ENCODE peak calls at places on chromosomes 1 and 21, in seven cellular contexts. L is IMR-90, D is GM12878, P is HepG2, I is HCT116, Y is H1, F is A549. G is an unnamed sample.

GRCh38 chr1:7046314-7046713 is 261.1 kb downstream of the CAMTA1 start:
- DNase-seq in L (peak; percentile 77), D (no peak), P (no peak), I (no peak), Y (peak; percentile 67), F (no peak), G (peak; percentile 87)

GRCh38 chr1:221715321-221716169 is 26.3 kb downstream of the DUSP10 start:
- DNase-seq in L (peak; percentile 77), D (no peak), P (peak; percentile 79), I (no peak), Y (no peak), F (no peak), G (no peak)

GRCh38 chr1:164384262-164384661 is 174.7 kb upstream of the PBX1 start:
- DNase-seq in L (no peak), D (no peak), P (no peak), I (no peak), Y (no peak), F (no peak), G (no peak)

GRCh38 chr1:198726455-198726854 is 87.6 kb downstream of the PTPRC start:
- DNase-seq in L (peak; percentile 88), D (no peak), P (no peak), I (no peak), Y (no peak), F (no peak), G (no peak)

GRCh38 chr1:61950418-61950817 is 208.1 kb downstream of the PATJ start:
- DNase-seq in L (no peak), D (no peak), P (peak; percentile 28), I (no peak), Y (no peak), F (no peak), G (no peak)

GRCh38 chr21:31952828-31953227 is 80.0 kb downstream of the HUNK start:
- DNase-seq in L (no peak), D (no peak), P (no peak), I (no peak), Y (no peak), F (no peak), G (no peak)

GRCh38 chr21:42306366-42307035 is 8.7 kb downstream of the TFF3 start:
- DNase-seq in L (no peak), D (no peak), P (no peak), I (no peak), Y (no peak), F (no peak), G (no peak)

GRCh38 chr1:151716771-151717631 is at the start of gene CELF3:
- DNase-seq in L (no peak), D (no peak), P (no peak), I (no peak), Y (peak; percentile 81), F (no peak), G (peak; percentile 93)

GRCh38 chr1:44485229-44485932 is 80.3 kb downstream of the RNF220 start:
- DNase-seq in L (peak; percentile 79), D (no peak), P (no peak), I (no peak), Y (no peak), F (no peak), G (no peak)

GRCh38 chr1:188590641-188591040 is 1761.9 kb downstream of the PLA2G4A start:
- DNase-seq in L (no peak), D (no peak), P (no peak), I (no peak), Y (no peak), F (no peak), G (no peak)

GRCh38 chr21:45295576-45296365 is 8.1 kb upstream of the POFUT2 start:
- DNase-seq in L (peak; percentile 91), D (no peak), P (no peak), I (no peak), Y (no peak), F (no peak), G (peak; percentile 45)

GRCh38 chr1:206766251-206766856 is 4.2 kb upstream of the IL19 start:
- DNase-seq in L (peak; percentile 93), D (peak; percentile 82), P (peak; percentile 52), I (no peak), Y (no peak), F (no peak), G (no peak)

GRCh38 chr1:221435510-221435909 is 306.4 kb downstream of the DUSP10 start:
- DNase-seq in L (peak; percentile 83), D (no peak), P (peak; percentile 17), I (peak; percentile 46), Y (no peak), F (peak; percentile 36), G (peak; percentile 58)

GRCh38 chr1:5423109-5423508 is 569.1 kb downstream of the NPHP4 start:
- DNase-seq in L (no peak), D (no peak), P (no peak), I (no peak), Y (no peak), F (no peak), G (peak; percentile 89)

GRCh38 chr1:983736-984475 is 2.0 kb upstream of the PERM1 start:
- DNase-seq in L (no peak), D (no peak), P (no peak), I (no peak), Y (peak; percentile 92), F (no peak), G (peak; percentile 92)

GRCh38 chr1:20476260-20477038 is 9.6 kb downstream of the CAMK2N1 start:
- DNase-seq in L (no peak), D (no peak), P (peak; percentile 93), I (no peak), Y (peak; percentile 80), F (peak; percentile 47), G (peak; percentile 92)
- TF ChIP-seq RAD21 in L (no peak), D (no peak), P (no peak), I (no peak), Y (no peak), F (no peak), G (no peak)

DNA sequence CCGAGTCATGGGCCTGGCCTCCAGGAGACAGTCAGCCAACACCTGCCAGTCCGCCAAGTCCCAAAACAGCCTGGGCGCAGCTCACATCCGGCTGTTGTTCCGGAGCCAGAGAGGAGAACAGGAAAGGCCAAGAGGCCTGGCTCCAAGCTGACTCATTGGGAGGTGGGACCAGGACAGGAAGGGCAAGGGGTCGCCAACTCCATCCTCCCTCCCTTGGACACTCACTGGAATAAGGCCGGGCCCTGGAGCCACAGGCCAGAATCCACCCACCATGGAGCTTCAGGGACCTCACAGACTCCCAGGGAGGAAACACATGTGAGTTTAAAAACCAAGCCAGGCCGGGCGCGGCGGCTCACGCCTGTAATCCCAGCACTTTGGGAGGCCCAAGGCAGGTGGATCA is 25.1 kb upstream of the CLIC4 start:
- DNase-seq in L (peak; percentile 85), D (no peak), P (peak; percentile 71), I (no peak), Y (no peak), F (no peak), G (no peak)
- TF ChIP-seq RAD21 in L (no peak), D (no peak), P (no peak), I (no peak), Y (no peak), F (no peak), G (no peak)

GRCh38 chr1:64401285-64401684 is 68.6 kb upstream of the CACHD1 start:
- DNase-seq in L (no peak), D (no peak), P (no peak), I (no peak), Y (no peak), F (no peak), G (no peak)
- TF ChIP-seq RAD21 in L (no peak), D (no peak), P (no peak), I (no peak), Y (no peak), F (no peak), G (no peak)

GRCh38 chr1:242828828-242829227 is 304.3 kb upstream of the PLD5 start:
- DNase-seq in L (no peak), D (no peak), P (no peak), I (no peak), Y (no peak), F (no peak), G (no peak)
- TF ChIP-seq RAD21 in L (no peak), D (no peak), P (no peak), I (no peak), Y (no peak), F (no peak), G (no peak)

G was measured in SK-N-SH.